ENCODE peak calls at places on chromosomes 7 and 10, in nine cellular contexts. K is aorta; L is activated T-cell treated with anti-CD3 and anti-CD28 coated beads, Interleukin-2, amount 50 U/mL, for 4 hours; P is HepG2; W is activated naive CD8-positive, alpha-beta T cell treated with anti-CD3 and anti-CD28 coated beads, Interleukin-2, amount 50 U/mL, for 24 hours; V is activated CD4-positive, alpha-beta T cell treated with anti-CD3 and anti-CD28 coated beads for 36 hours; S is natural killer cell; D is left cardiac atrium; Y is CD4-positive, alpha-beta T cell. H is an unnamed sample.

GRCh38 chr7:116340201-116340847 is 130.0 kb downstream of the TES start:
- ATAC-seq in K (no peak), L (no peak), P (no peak), W (peak), V (no peak), S (no peak), D (no peak), Y (no peak), H (no peak)

GRCh38 chr7:949021-949934 is 5.2 kb downstream of the ADAP1 start:
- ATAC-seq in K (no peak), L (no peak), P (no peak), W (no peak), V (no peak), S (peak), D (no peak), Y (no peak), H (no peak)

GRCh38 chr7:77794000-77794399 is 4.2 kb downstream of the TMEM60 start:
- ATAC-seq in K (no peak), L (no peak), P (no peak), W (no peak), V (no peak), S (no peak), D (no peak), Y (no peak), H (no peak)

GRCh38 chr10:93236378-93237040 is 162.8 kb downstream of the CYP26A1 start:
- ATAC-seq in K (no peak), L (no peak), P (peak), W (no peak), V (no peak), S (no peak), D (peak), Y (no peak), H (no peak)

GRCh38 chr10:123897146-123897545 is 5.5 kb upstream of the CPXM2 start:
- ATAC-seq in K (no peak), L (no peak), P (no peak), W (no peak), V (no peak), S (no peak), D (no peak), Y (no peak), H (no peak)

GRCh38 chr10:86535057-86535882 is 13.7 kb upstream of the WAPL start:
- ATAC-seq in K (peak), L (no peak), P (peak), W (peak), V (peak), S (peak), D (peak), Y (peak), H (peak)

GRCh38 chr10:4984971-4985594 is 18.6 kb downstream of the AKR1C2 start:
- ATAC-seq in K (no peak), L (no peak), P (peak), W (no peak), V (no peak), S (no peak), D (peak), Y (no peak), H (no peak)

GRCh38 chr7:2715341-2716231 is 27.6 kb downstream of the AMZ1 start:
- ATAC-seq in K (no peak), L (peak), P (no peak), W (peak), V (peak), S (peak), D (peak), Y (peak), H (peak)

GRCh38 chr7:46881507-46882127 is 700.3 kb downstream of the TNS3 start:
- ATAC-seq in K (no peak), L (no peak), P (no peak), W (no peak), V (no peak), S (no peak), D (no peak), Y (no peak), H (no peak)

GRCh38 chr7:53315986-53316385 is 280.6 kb downstream of the POM121L12 start:
- ATAC-seq in K (peak), L (no peak), P (no peak), W (no peak), V (no peak), S (no peak), D (peak), Y (no peak), H (no peak)

GRCh38 chr7:46450425-46450824 is 529.4 kb upstream of the IGFBP3 start:
- ATAC-seq in K (no peak), L (no peak), P (no peak), W (no peak), V (no peak), S (no peak), D (no peak), Y (no peak), H (no peak)

GRCh38 chr7:42617071-42617705 is 294.7 kb downstream of the C7orf25 start:
- ATAC-seq in K (peak), L (no peak), P (peak), W (no peak), V (no peak), S (no peak), D (peak), Y (no peak), H (no peak)

GRCh38 chr10:5551531-5552375 is 27.0 kb downstream of the CALML3 start:
- ATAC-seq in K (no peak), L (peak), P (no peak), W (peak), V (peak), S (no peak), D (no peak), Y (no peak), H (peak)

GRCh38 chr7:7112868-7113267 is 69.5 kb upstream of the C1GALT1 start:
- ATAC-seq in K (no peak), L (no peak), P (no peak), W (no peak), V (no peak), S (no peak), D (no peak), Y (no peak), H (no peak)

GRCh38 chr7:117231047-117231359 is 91.9 kb downstream of the WNT2 start:
- ATAC-seq in K (no peak), L (no peak), P (no peak), W (no peak), V (no peak), S (no peak), D (no peak), Y (no peak), H (no peak)

GRCh38 chr10:62457598-62457997 is 83.4 kb downstream of the ZNF365 start:
- ATAC-seq in K (no peak), L (no peak), P (no peak), W (peak), V (no peak), S (peak), D (no peak), Y (no peak), H (no peak)

GRCh38 chr7:130471974-130472373 is 19.9 kb upstream of the MEST start:
- ATAC-seq in K (no peak), L (no peak), P (no peak), W (no peak), V (no peak), S (no peak), D (no peak), Y (no peak), H (no peak)

GRCh38 chr10:90987383-90987782 is 66.5 kb upstream of the ANKRD1 start:
- ATAC-seq in K (no peak), L (no peak), P (no peak), W (no peak), V (no peak), S (no peak), D (no peak), Y (no peak), H (no peak)

GRCh38 chr7:98869374-98870070 is at the start of gene TMEM130:
- ATAC-seq in K (peak), L (peak), P (peak), W (no peak), V (peak), S (no peak), D (no peak), Y (peak), H (peak)

GRCh38 chr7:157150825-157151412 is 12.2 kb downstream of the UBE3C start:
- ATAC-seq in K (no peak), L (no peak), P (peak), W (no peak), V (no peak), S (no peak), D (peak), Y (no peak), H (no peak)

GRCh38 chr10:129501652-129502436 is 34.8 kb downstream of the MGMT start:
- ATAC-seq in K (no peak), L (no peak), P (no peak), W (no peak), V (no peak), S (no peak), D (no peak), Y (no peak), H (no peak)

GRCh38 chr7:7989985-7990761 is 21.6 kb downstream of the GLCCI1 start:
- ATAC-seq in K (no peak), L (no peak), P (no peak), W (no peak), V (peak), S (peak), D (no peak), Y (peak), H (peak)

GRCh38 chr7:30525409-30525808 is 20.8 kb upstream of the GGCT start:
- ATAC-seq in K (no peak), L (no peak), P (peak), W (no peak), V (no peak), S (no peak), D (no peak), Y (no peak), H (no peak)

GRCh38 chr7:116315293-116315692 is 105.0 kb downstream of the TES start:
- ATAC-seq in K (no peak), L (no peak), P (no peak), W (no peak), V (no peak), S (no peak), D (peak), Y (no peak), H (no peak)

GRCh38 chr7:6590645-6591110 is 857 bp downstream of the INTS15 start:
- ATAC-seq in K (no peak), L (no peak), P (peak), W (no peak), V (peak), S (peak), D (no peak), Y (peak), H (peak)

GRCh38 chr7:135716677-135717238 is 11.2 kb downstream of the SLC13A4 start:
- ATAC-seq in K (no peak), L (no peak), P (no peak), W (no peak), V (no peak), S (no peak), D (peak), Y (no peak), H (no peak)

GRCh38 chr7:158723266-158723665 is 18.7 kb upstream of the NCAPG2 start:
- ATAC-seq in K (no peak), L (no peak), P (peak), W (no peak), V (no peak), S (no peak), D (no peak), Y (no peak), H (no peak)

GRCh38 chr10:114486938-114487814 is 82.9 kb upstream of the AFAP1L2 start:
- ATAC-seq in K (no peak), L (peak), P (no peak), W (peak), V (peak), S (no peak), D (no peak), Y (no peak), H (peak)

GRCh38 chr7:96303105-96303685 is 18.7 kb downstream of the SLC25A13 start:
- ATAC-seq in K (no peak), L (no peak), P (peak), W (no peak), V (no peak), S (no peak), D (peak), Y (peak), H (no peak)

GRCh38 chr10:96753956-96754355 is 33.6 kb upstream of the PIK3AP1 start:
- ATAC-seq in K (no peak), L (no peak), P (no peak), W (no peak), V (no peak), S (no peak), D (no peak), Y (no peak), H (no peak)

GRCh38 chr10:86139066-86139657 is 227.4 kb downstream of the GRID1 start:
- ATAC-seq in K (no peak), L (no peak), P (peak), W (no peak), V (no peak), S (no peak), D (no peak), Y (no peak), H (peak)

GRCh38 chr10:97325754-97326153 is 6.7 kb downstream of the FRAT1 start:
- ATAC-seq in K (no peak), L (no peak), P (no peak), W (no peak), V (no peak), S (no peak), D (no peak), Y (no peak), H (no peak)

GRCh38 chr10:77526861-77527617 is 110.6 kb downstream of the KCNMA1 start:
- ATAC-seq in K (no peak), L (no peak), P (no peak), W (no peak), V (no peak), S (no peak), D (no peak), Y (no peak), H (no peak)

GRCh38 chr10:78441010-78441409 is 407.3 kb downstream of the RPS24 start:
- ATAC-seq in K (no peak), L (no peak), P (no peak), W (no peak), V (no peak), S (no peak), D (no peak), Y (no peak), H (no peak)

H was measured in activated T-helper 17 cell treated with anti-CD3 and anti-CD28 coated beads, Interleukin-2, amount 50 U/mL, for 72 hours.